ENCODE peak calls at places on chromosomes 12 and 14, in seven cellular contexts. One of them, this sample, is unnamed.

GRCh38 chr12:45966486-45966885 is 23.9 kb downstream of the SCAF11 start:
- DNase-seq in astrocyte of the spinal cord: peak; percentile 77
- DNase-seq in foreskin fibroblast: peak; percentile 67
- DNase-seq in AG10803: peak; percentile 89
- DNase-seq in BJ: peak; percentile 35
- DNase-seq in ovary: no peak
- DNase-seq in kidney epithelial cell: peak; percentile 23
- DNase-seq in this sample: peak; percentile 50

GRCh38 chr14:32339188-32339587 is 10.1 kb downstream of the AKAP6 start:
- DNase-seq in astrocyte of the spinal cord: no peak
- DNase-seq in foreskin fibroblast: no peak
- DNase-seq in AG10803: no peak
- DNase-seq in BJ: no peak
- DNase-seq in ovary: no peak
- DNase-seq in kidney epithelial cell: no peak
- DNase-seq in this sample: no peak

GRCh38 chr12:51421266-51421884 is 3.3 kb upstream of the SLC4A8 start:
- DNase-seq in astrocyte of the spinal cord: peak; percentile 69
- DNase-seq in foreskin fibroblast: peak; percentile 87
- DNase-seq in AG10803: peak; percentile 73
- DNase-seq in BJ: peak; percentile 4
- DNase-seq in ovary: peak; percentile 43
- DNase-seq in kidney epithelial cell: peak; percentile 19
- DNase-seq in this sample: peak; percentile 26

GRCh38 chr14:102917469-102918211 is 4.8 kb upstream of the AMN start:
- DNase-seq in astrocyte of the spinal cord: peak; percentile 41
- DNase-seq in foreskin fibroblast: peak; percentile 63
- DNase-seq in AG10803: peak; percentile 25
- DNase-seq in BJ: no peak
- DNase-seq in ovary: no peak
- DNase-seq in kidney epithelial cell: no peak
- DNase-seq in this sample: no peak

GRCh38 chr12:91133871-91134270 is 22.6 kb upstream of the LUM start:
- DNase-seq in astrocyte of the spinal cord: peak; percentile 76
- DNase-seq in foreskin fibroblast: peak; percentile 75
- DNase-seq in AG10803: peak; percentile 97
- DNase-seq in BJ: peak; percentile 92
- DNase-seq in ovary: no peak
- DNase-seq in kidney epithelial cell: no peak
- DNase-seq in this sample: peak; percentile 90

GRCh38 chr14:38107216-38107631 is 100.5 kb upstream of the SSTR1 start:
- DNase-seq in astrocyte of the spinal cord: no peak
- DNase-seq in foreskin fibroblast: no peak
- DNase-seq in AG10803: no peak
- DNase-seq in BJ: no peak
- DNase-seq in ovary: no peak
- DNase-seq in kidney epithelial cell: no peak
- DNase-seq in this sample: no peak

GRCh38 chr14:101200650-101201516 is 297.4 kb upstream of the RTL1 start:
- DNase-seq in astrocyte of the spinal cord: no peak
- DNase-seq in foreskin fibroblast: no peak
- DNase-seq in AG10803: no peak
- DNase-seq in BJ: no peak
- DNase-seq in ovary: no peak
- DNase-seq in kidney epithelial cell: no peak
- DNase-seq in this sample: no peak

GRCh38 chr12:72030272-72030671 is 91.6 kb downstream of the TPH2 start:
- DNase-seq in astrocyte of the spinal cord: peak; percentile 20
- DNase-seq in foreskin fibroblast: no peak
- DNase-seq in AG10803: no peak
- DNase-seq in BJ: no peak
- DNase-seq in ovary: no peak
- DNase-seq in kidney epithelial cell: no peak
- DNase-seq in this sample: no peak

GRCh38 chr12:92628476-92628875 is 74.3 kb upstream of the PLEKHG7 start:
- DNase-seq in astrocyte of the spinal cord: peak; percentile 35
- DNase-seq in foreskin fibroblast: peak; percentile 47
- DNase-seq in AG10803: no peak
- DNase-seq in BJ: no peak
- DNase-seq in ovary: no peak
- DNase-seq in kidney epithelial cell: peak; percentile 69
- DNase-seq in this sample: no peak

GRCh38 chr12:51217133-51217967 is 512 bp downstream of the POU6F1 start:
- DNase-seq in astrocyte of the spinal cord: no peak
- DNase-seq in foreskin fibroblast: peak; percentile 53
- DNase-seq in AG10803: no peak
- DNase-seq in BJ: no peak
- DNase-seq in ovary: peak; percentile 74
- DNase-seq in kidney epithelial cell: no peak
- DNase-seq in this sample: no peak

GRCh38 chr12:26124491-26125450 is at the start of gene BHLHE41:
- DNase-seq in astrocyte of the spinal cord: peak; percentile 59
- DNase-seq in foreskin fibroblast: peak; percentile 79
- DNase-seq in AG10803: peak; percentile 64
- DNase-seq in BJ: no peak
- DNase-seq in ovary: peak; percentile 82
- DNase-seq in kidney epithelial cell: no peak
- DNase-seq in this sample: no peak

GRCh38 chr14:55845963-55846851 is 266.2 kb downstream of the KTN1 start:
- DNase-seq in astrocyte of the spinal cord: no peak
- DNase-seq in foreskin fibroblast: no peak
- DNase-seq in AG10803: no peak
- DNase-seq in BJ: no peak
- DNase-seq in ovary: no peak
- DNase-seq in kidney epithelial cell: no peak
- DNase-seq in this sample: no peak

GRCh38 chr12:122886851-122887816 is 8.8 kb downstream of the VPS37B start:
- DNase-seq in astrocyte of the spinal cord: peak; percentile 73
- DNase-seq in foreskin fibroblast: peak; percentile 63
- DNase-seq in AG10803: no peak
- DNase-seq in BJ: no peak
- DNase-seq in ovary: no peak
- DNase-seq in kidney epithelial cell: peak; percentile 87
- DNase-seq in this sample: no peak

GRCh38 chr12:108571604-108572165 is 9.3 kb downstream of the ISCU start:
- DNase-seq in astrocyte of the spinal cord: no peak
- DNase-seq in foreskin fibroblast: no peak
- DNase-seq in AG10803: no peak
- DNase-seq in BJ: no peak
- DNase-seq in ovary: no peak
- DNase-seq in kidney epithelial cell: no peak
- DNase-seq in this sample: no peak

GRCh38 chr12:65557425-65558167 is 266.7 kb upstream of the HMGA2 start:
- DNase-seq in astrocyte of the spinal cord: no peak
- DNase-seq in foreskin fibroblast: no peak
- DNase-seq in AG10803: no peak
- DNase-seq in BJ: no peak
- DNase-seq in ovary: no peak
- DNase-seq in kidney epithelial cell: no peak
- DNase-seq in this sample: no peak

GRCh38 chr14:61179061-61179675 is 102.0 kb downstream of the TMEM30B start:
- DNase-seq in astrocyte of the spinal cord: no peak
- DNase-seq in foreskin fibroblast: peak; percentile 36
- DNase-seq in AG10803: peak; percentile 47
- DNase-seq in BJ: no peak
- DNase-seq in ovary: no peak
- DNase-seq in kidney epithelial cell: peak; percentile 61
- DNase-seq in this sample: no peak

GRCh38 chr14:100715332-100715731 is 11.4 kb upstream of the DLK1 start:
- DNase-seq in astrocyte of the spinal cord: no peak
- DNase-seq in foreskin fibroblast: no peak
- DNase-seq in AG10803: no peak
- DNase-seq in BJ: no peak
- DNase-seq in ovary: no peak
- DNase-seq in kidney epithelial cell: no peak
- DNase-seq in this sample: no peak

GRCh38 chr12:89414851-89415250 is 62.5 kb upstream of the DUSP6 start:
- DNase-seq in astrocyte of the spinal cord: peak; percentile 42
- DNase-seq in foreskin fibroblast: peak; percentile 84
- DNase-seq in AG10803: peak; percentile 86
- DNase-seq in BJ: peak; percentile 52
- DNase-seq in ovary: no peak
- DNase-seq in kidney epithelial cell: no peak
- DNase-seq in this sample: peak; percentile 40

GRCh38 chr12:71400481-71400880 is 39.1 kb upstream of the LGR5 start:
- DNase-seq in astrocyte of the spinal cord: no peak
- DNase-seq in foreskin fibroblast: no peak
- DNase-seq in AG10803: no peak
- DNase-seq in BJ: no peak
- DNase-seq in ovary: no peak
- DNase-seq in kidney epithelial cell: no peak
- DNase-seq in this sample: no peak

GRCh38 chr12:33566403-33566802 is 126.8 kb upstream of the SYT10 start:
- DNase-seq in astrocyte of the spinal cord: no peak
- DNase-seq in foreskin fibroblast: no peak
- DNase-seq in AG10803: no peak
- DNase-seq in BJ: no peak
- DNase-seq in ovary: no peak
- DNase-seq in kidney epithelial cell: no peak
- DNase-seq in this sample: no peak

GRCh38 chr12:33562401-33562800 is 122.8 kb upstream of the SYT10 start:
- DNase-seq in astrocyte of the spinal cord: no peak
- DNase-seq in foreskin fibroblast: no peak
- DNase-seq in AG10803: no peak
- DNase-seq in BJ: no peak
- DNase-seq in ovary: no peak
- DNase-seq in kidney epithelial cell: no peak
- DNase-seq in this sample: no peak

GRCh38 chr12:33555128-33555527 is 115.5 kb upstream of the SYT10 start:
- DNase-seq in astrocyte of the spinal cord: no peak
- DNase-seq in foreskin fibroblast: no peak
- DNase-seq in AG10803: no peak
- DNase-seq in BJ: no peak
- DNase-seq in ovary: no peak
- DNase-seq in kidney epithelial cell: no peak
- DNase-seq in this sample: no peak

DNA sequence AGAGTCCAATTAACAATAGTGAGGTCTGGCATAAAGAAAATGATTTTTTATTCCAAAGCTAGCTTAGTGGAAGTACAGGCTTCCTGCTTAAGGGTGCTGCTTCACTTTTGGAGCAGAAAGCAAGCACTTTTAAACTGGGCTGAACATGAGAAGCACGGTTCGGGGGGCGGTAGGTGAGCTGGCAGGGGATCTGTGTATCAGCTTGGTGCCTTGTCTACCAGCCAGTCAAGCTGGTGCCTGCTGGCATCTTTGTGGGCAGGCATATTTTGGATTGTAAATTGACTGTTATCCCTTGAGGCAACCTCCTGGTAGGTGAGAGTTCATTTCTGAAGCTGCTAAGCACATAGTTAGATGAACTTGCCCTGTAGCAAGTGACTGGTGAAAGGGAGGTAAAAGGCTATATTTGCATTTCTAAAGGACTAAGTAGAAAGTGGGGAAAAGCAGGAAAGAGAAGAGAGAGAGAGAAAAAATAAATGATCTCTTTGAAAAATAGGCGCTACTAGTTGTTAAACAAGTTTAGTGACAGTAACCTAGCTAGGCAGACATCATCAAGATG is 121.1 kb upstream of the SYT10 start:
- DNase-seq in astrocyte of the spinal cord: no peak
- DNase-seq in foreskin fibroblast: no peak
- DNase-seq in AG10803: no peak
- DNase-seq in BJ: no peak
- DNase-seq in ovary: no peak
- DNase-seq in kidney epithelial cell: no peak
- DNase-seq in this sample: no peak
- TF ChIP-seq CTCF in astrocyte of the spinal cord: no peak
- TF ChIP-seq CTCF in foreskin fibroblast: no peak
- TF ChIP-seq CTCF in AG10803: no peak
- TF ChIP-seq CTCF in BJ: no peak
- TF ChIP-seq CTCF in ovary: no peak
- TF ChIP-seq CTCF in kidney epithelial cell: no peak
- TF ChIP-seq CTCF in this sample: no peak

GRCh38 chr14:96479435-96480146 is 22.6 kb upstream of the PAPOLA start:
- DNase-seq in astrocyte of the spinal cord: no peak
- DNase-seq in foreskin fibroblast: no peak
- DNase-seq in AG10803: no peak
- DNase-seq in BJ: no peak
- DNase-seq in ovary: no peak
- DNase-seq in kidney epithelial cell: no peak
- DNase-seq in this sample: no peak
- H3K4me3 ChIP-seq in astrocyte of the spinal cord: no peak overlapping the region
- H3K4me3 ChIP-seq in foreskin fibroblast: no peak overlapping the region
- H3K4me3 ChIP-seq in AG10803: no peak overlapping the region
- H3K4me3 ChIP-seq in BJ: no peak overlapping the region
- H3K4me3 ChIP-seq in ovary: no peak overlapping the region
- H3K4me3 ChIP-seq in kidney epithelial cell: no peak overlapping the region
- H3K4me3 ChIP-seq in this sample: no peak overlapping the region

GRCh38 chr12:41409628-41410027 is 221.5 kb downstream of the PDZRN4 start:
- DNase-seq in astrocyte of the spinal cord: no peak
- DNase-seq in foreskin fibroblast: no peak
- DNase-seq in AG10803: no peak
- DNase-seq in BJ: no peak
- DNase-seq in ovary: no peak
- DNase-seq in kidney epithelial cell: no peak
- DNase-seq in this sample: no peak
- TF ChIP-seq CTCF in astrocyte of the spinal cord: no peak
- TF ChIP-seq CTCF in foreskin fibroblast: no peak
- TF ChIP-seq CTCF in AG10803: no peak
- TF ChIP-seq CTCF in BJ: no peak
- TF ChIP-seq CTCF in ovary: no peak
- TF ChIP-seq CTCF in kidney epithelial cell: no peak
- TF ChIP-seq CTCF in this sample: no peak

GRCh38 chr12:132572801-132573760 is 37.3 kb downstream of the LRCOL1 start:
- DNase-seq in astrocyte of the spinal cord: no peak
- DNase-seq in foreskin fibroblast: no peak
- DNase-seq in AG10803: no peak
- DNase-seq in BJ: no peak
- DNase-seq in ovary: no peak
- DNase-seq in kidney epithelial cell: no peak
- DNase-seq in this sample: no peak
- H3K4me3 ChIP-seq in astrocyte of the spinal cord: no peak overlapping the region
- H3K4me3 ChIP-seq in foreskin fibroblast: no peak overlapping the region
- H3K4me3 ChIP-seq in AG10803: no peak overlapping the region
- H3K4me3 ChIP-seq in BJ: no peak overlapping the region
- H3K4me3 ChIP-seq in ovary: no peak overlapping the region
- H3K4me3 ChIP-seq in kidney epithelial cell: no peak overlapping the region
- H3K4me3 ChIP-seq in this sample: no peak overlapping the region

DNA sequence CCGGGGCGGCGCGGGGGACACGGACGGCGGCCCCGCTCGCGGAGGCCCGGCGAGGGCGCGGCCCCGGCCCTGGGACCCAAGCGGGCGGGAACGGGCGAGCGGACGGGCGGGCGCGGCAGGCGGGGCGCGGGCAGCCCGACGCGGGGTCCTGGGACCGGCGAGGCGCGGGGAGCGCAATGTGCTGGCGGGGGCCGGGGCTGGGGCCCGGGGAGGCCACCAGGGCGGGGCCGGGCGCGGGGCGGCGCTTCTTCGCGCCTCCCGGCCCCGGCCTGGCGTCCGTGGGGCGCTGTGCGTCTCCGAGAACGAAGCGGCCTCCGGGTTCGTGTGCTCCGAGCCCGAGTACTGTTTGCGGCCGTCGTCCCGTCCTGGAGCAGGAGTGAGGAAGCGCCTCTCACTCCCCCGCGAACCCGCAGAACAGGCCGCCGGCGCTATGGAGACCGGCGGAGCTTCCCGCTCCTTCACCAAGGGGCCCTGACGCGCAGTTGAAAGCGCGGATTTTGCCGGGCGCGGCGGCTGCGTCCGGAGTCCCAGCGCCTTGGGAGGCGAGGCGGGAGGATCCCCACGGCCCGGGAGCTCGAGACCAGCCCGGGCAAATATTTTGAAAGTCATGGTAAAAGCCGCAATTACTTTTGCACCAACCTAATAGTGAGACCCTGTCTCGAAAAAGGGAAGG is 415 bp upstream of the ANKLE2 start:
- DNase-seq in astrocyte of the spinal cord: peak; percentile 87
- DNase-seq in foreskin fibroblast: peak; percentile 96
- DNase-seq in AG10803: peak; percentile 90
- DNase-seq in BJ: peak; percentile 49
- DNase-seq in ovary: peak; percentile 88
- DNase-seq in kidney epithelial cell: peak; percentile 50
- DNase-seq in this sample: peak; percentile 31
- TF ChIP-seq CTCF in astrocyte of the spinal cord: peak; percentile 9
- TF ChIP-seq CTCF in foreskin fibroblast: peak; percentile 12
- TF ChIP-seq CTCF in AG10803: no peak
- TF ChIP-seq CTCF in BJ: peak; percentile 25
- TF ChIP-seq CTCF in ovary: peak; percentile 49
- TF ChIP-seq CTCF in kidney epithelial cell: peak; percentile 2
- TF ChIP-seq CTCF in this sample: peak; percentile 42